ENCODE peak calls at places on chromosome 3, in four cellular contexts. One of them, this sample, is unnamed.

GRCh38 chr3:132606085-132606484 is 9.0 kb downstream of the ACKR4 start:
- DNase-seq in HTR-8/SVneo: no peak
- DNase-seq in MV-4-11: no peak
- DNase-seq in GM12864: no peak
- DNase-seq in this sample: no peak

GRCh38 chr3:139295040-139295439 is 48.8 kb upstream of the MRPS22 start:
- DNase-seq in HTR-8/SVneo: no peak
- DNase-seq in MV-4-11: no peak
- DNase-seq in GM12864: no peak
- DNase-seq in this sample: no peak

GRCh38 chr3:143283432-143284128 is 164.0 kb downstream of the CHST2 start:
- DNase-seq in HTR-8/SVneo: no peak
- DNase-seq in MV-4-11: no peak
- DNase-seq in GM12864: no peak
- DNase-seq in this sample: no peak

GRCh38 chr3:171173732-171174131 is 147.2 kb upstream of the SLC2A2 start:
- DNase-seq in HTR-8/SVneo: no peak
- DNase-seq in MV-4-11: peak; percentile 67
- DNase-seq in GM12864: no peak
- DNase-seq in this sample: no peak

GRCh38 chr3:172098698-172099494 is 59.5 kb downstream of the FNDC3B start:
- DNase-seq in HTR-8/SVneo: no peak
- DNase-seq in MV-4-11: no peak
- DNase-seq in GM12864: no peak
- DNase-seq in this sample: no peak

GRCh38 chr3:72336114-72336651 is 512.1 kb downstream of the SHQ1 start:
- DNase-seq in HTR-8/SVneo: no peak
- DNase-seq in MV-4-11: no peak
- DNase-seq in GM12864: no peak
- DNase-seq in this sample: no peak

GRCh38 chr3:33791477-33792166 is 6.8 kb upstream of the PDCD6IP start:
- DNase-seq in HTR-8/SVneo: no peak
- DNase-seq in MV-4-11: peak; percentile 99
- DNase-seq in GM12864: no peak
- DNase-seq in this sample: no peak

GRCh38 chr3:62926494-62926893 is 51.3 kb upstream of the CADPS start:
- DNase-seq in HTR-8/SVneo: no peak
- DNase-seq in MV-4-11: no peak
- DNase-seq in GM12864: no peak
- DNase-seq in this sample: no peak

GRCh38 chr3:88596451-88596850 is 446.7 kb downstream of the C3orf38 start:
- DNase-seq in HTR-8/SVneo: no peak
- DNase-seq in MV-4-11: no peak
- DNase-seq in GM12864: no peak
- DNase-seq in this sample: no peak

GRCh38 chr3:118941236-118941635 is 93.4 kb downstream of the IGSF11 start:
- DNase-seq in HTR-8/SVneo: no peak
- DNase-seq in MV-4-11: no peak
- DNase-seq in GM12864: no peak
- DNase-seq in this sample: no peak

GRCh38 chr3:107753494-107753893 is 230.7 kb downstream of the BBX start:
- DNase-seq in HTR-8/SVneo: no peak
- DNase-seq in MV-4-11: peak; percentile 50
- DNase-seq in GM12864: peak; percentile 4
- DNase-seq in this sample: no peak

GRCh38 chr3:80785475-80785874 is 976.0 kb downstream of the GBE1 start:
- DNase-seq in HTR-8/SVneo: no peak
- DNase-seq in MV-4-11: no peak
- DNase-seq in GM12864: no peak
- DNase-seq in this sample: no peak

GRCh38 chr3:44924102-44925084 is 50.0 kb downstream of the TGM4 start:
- DNase-seq in HTR-8/SVneo: no peak
- DNase-seq in MV-4-11: no peak
- DNase-seq in GM12864: no peak
- DNase-seq in this sample: no peak

GRCh38 chr3:141255864-141256263 is 24.2 kb downstream of the PXYLP1 start:
- DNase-seq in HTR-8/SVneo: no peak
- DNase-seq in MV-4-11: no peak
- DNase-seq in GM12864: no peak
- DNase-seq in this sample: no peak

GRCh38 chr3:31077021-31077601 is 182.7 kb upstream of the GADL1 start:
- DNase-seq in HTR-8/SVneo: peak; percentile 37
- DNase-seq in MV-4-11: no peak
- DNase-seq in GM12864: no peak
- DNase-seq in this sample: peak; percentile 81

GRCh38 chr3:157282261-157283191 is 122.6 kb upstream of the CCNL1 start:
- DNase-seq in HTR-8/SVneo: peak; percentile 14
- DNase-seq in MV-4-11: peak; percentile 13
- DNase-seq in GM12864: no peak
- DNase-seq in this sample: peak; percentile 82

GRCh38 chr3:172869356-172869755 is 118.8 kb downstream of the ECT2 start:
- DNase-seq in HTR-8/SVneo: no peak
- DNase-seq in MV-4-11: no peak
- DNase-seq in GM12864: no peak
- DNase-seq in this sample: no peak

GRCh38 chr3:183532620-183533409 is 22.7 kb downstream of the KLHL6 start:
- DNase-seq in HTR-8/SVneo: no peak
- DNase-seq in MV-4-11: no peak
- DNase-seq in GM12864: no peak
- DNase-seq in this sample: no peak

GRCh38 chr3:51710631-51711351 is 3.9 kb downstream of the GRM2 start:
- DNase-seq in HTR-8/SVneo: no peak
- DNase-seq in MV-4-11: no peak
- DNase-seq in GM12864: no peak
- DNase-seq in this sample: no peak

GRCh38 chr3:169299897-169300296 is 363.6 kb downstream of the MECOM start:
- DNase-seq in HTR-8/SVneo: no peak
- DNase-seq in MV-4-11: no peak
- DNase-seq in GM12864: no peak
- DNase-seq in this sample: no peak

GRCh38 chr3:141859651-141860050 is 16.8 kb upstream of the ATP1B3 start:
- DNase-seq in HTR-8/SVneo: no peak
- DNase-seq in MV-4-11: no peak
- DNase-seq in GM12864: no peak
- DNase-seq in this sample: no peak

GRCh38 chr3:156379327-156379726 is 175.6 kb downstream of the SSR3 start:
- DNase-seq in HTR-8/SVneo: no peak
- DNase-seq in MV-4-11: no peak
- DNase-seq in GM12864: no peak
- DNase-seq in this sample: no peak

GRCh38 chr3:14265246-14265962 is 86.8 kb downstream of the LSM3 start:
- DNase-seq in HTR-8/SVneo: no peak
- DNase-seq in MV-4-11: no peak
- DNase-seq in GM12864: no peak
- DNase-seq in this sample: no peak

GRCh38 chr3:55676643-55677042 is 189.5 kb upstream of the WNT5A start:
- DNase-seq in HTR-8/SVneo: no peak
- DNase-seq in MV-4-11: no peak
- DNase-seq in GM12864: no peak
- DNase-seq in this sample: no peak

GRCh38 chr3:64166584-64167155 is 58.6 kb downstream of the PRICKLE2 start:
- DNase-seq in HTR-8/SVneo: no peak
- DNase-seq in MV-4-11: no peak
- DNase-seq in GM12864: no peak
- DNase-seq in this sample: no peak

GRCh38 chr3:45995370-45996192 is at the start of gene FYCO1:
- DNase-seq in HTR-8/SVneo: peak; percentile 95
- DNase-seq in MV-4-11: peak; percentile 86
- DNase-seq in GM12864: peak; percentile 75
- DNase-seq in this sample: peak; percentile 68

GRCh38 chr3:72386322-72386721 is 461.9 kb downstream of the SHQ1 start:
- DNase-seq in HTR-8/SVneo: no peak
- DNase-seq in MV-4-11: no peak
- DNase-seq in GM12864: no peak
- DNase-seq in this sample: no peak

GRCh38 chr3:9808345-9809037 is 1.6 kb upstream of the TTLL3 start:
- DNase-seq in HTR-8/SVneo: no peak
- DNase-seq in MV-4-11: peak; percentile 36
- DNase-seq in GM12864: no peak
- DNase-seq in this sample: no peak

GRCh38 chr3:154904328-154904727 is 175.8 kb upstream of the MME start:
- DNase-seq in HTR-8/SVneo: peak; percentile 41
- DNase-seq in MV-4-11: peak; percentile 1
- DNase-seq in GM12864: no peak
- DNase-seq in this sample: no peak

GRCh38 chr3:170171563-170171962 is 10.0 kb downstream of the PHC3 start:
- DNase-seq in HTR-8/SVneo: no peak
- DNase-seq in MV-4-11: no peak
- DNase-seq in GM12864: no peak
- DNase-seq in this sample: no peak

GRCh38 chr3:37601832-37602231 is 259.8 kb upstream of the CTDSPL start:
- DNase-seq in HTR-8/SVneo: no peak
- DNase-seq in MV-4-11: no peak
- DNase-seq in GM12864: no peak
- DNase-seq in this sample: no peak

GRCh38 chr3:151969026-151969658 is 95.7 kb downstream of the SUCNR1 start:
- DNase-seq in HTR-8/SVneo: no peak
- DNase-seq in MV-4-11: no peak
- DNase-seq in GM12864: no peak
- DNase-seq in this sample: no peak

GRCh38 chr3:45059132-45059531 is 33.0 kb downstream of the CLEC3B start:
- DNase-seq in HTR-8/SVneo: no peak
- DNase-seq in MV-4-11: no peak
- DNase-seq in GM12864: no peak
- DNase-seq in this sample: no peak

GRCh38 chr3:34758630-34759261 is 880.6 kb upstream of the ARPP21 start:
- DNase-seq in HTR-8/SVneo: no peak
- DNase-seq in MV-4-11: no peak
- DNase-seq in GM12864: no peak
- DNase-seq in this sample: no peak

GRCh38 chr3:138914870-138915502 is 32.0 kb downstream of the FOXL2 start:
- DNase-seq in HTR-8/SVneo: peak; percentile 45
- DNase-seq in MV-4-11: peak; percentile 71
- DNase-seq in GM12864: no peak
- DNase-seq in this sample: no peak

GRCh38 chr3:133591271-133591742 is 17.8 kb downstream of the CDV3 start:
- DNase-seq in HTR-8/SVneo: no peak
- DNase-seq in MV-4-11: no peak
- DNase-seq in GM12864: no peak
- DNase-seq in this sample: peak; percentile 59